ENCODE peak calls at places on chromosomes 2 and 18, in ten cellular contexts. One of them, this sample, is unnamed.

GRCh38 chr2:150677561-150677960 is 190.1 kb upstream of the RND3 start:
- DNase-seq in colonic mucosa: no peak
- DNase-seq in Panc1: no peak
- DNase-seq in uterus: no peak
- DNase-seq in CD8-positive, alpha-beta T cell: no peak
- DNase-seq in endothelial cell: no peak
- DNase-seq in H1: no peak
- DNase-seq in PC-3: no peak
- DNase-seq in fibroblast of the aortic adventitia: no peak
- DNase-seq in RWPE1: no peak
- DNase-seq in this sample: no peak

GRCh38 chr2:112137516-112138142 is 556 bp upstream of the FBLN7 start:
- DNase-seq in RWPE1: peak; percentile 16
- DNase-seq in uterus: no peak
- DNase-seq in H1: no peak
- DNase-seq in fibroblast of the aortic adventitia: peak; percentile 17
- DNase-seq in endothelial cell: no peak
- DNase-seq in colonic mucosa: no peak
- DNase-seq in Panc1: no peak
- DNase-seq in CD8-positive, alpha-beta T cell: no peak
- DNase-seq in PC-3: peak; percentile 21
- DNase-seq in this sample: no peak

GRCh38 chr2:54308186-54308585 is 52.2 kb upstream of the TSPYL6 start:
- DNase-seq in endothelial cell: no peak
- DNase-seq in uterus: no peak
- DNase-seq in RWPE1: no peak
- DNase-seq in fibroblast of the aortic adventitia: no peak
- DNase-seq in Panc1: no peak
- DNase-seq in CD8-positive, alpha-beta T cell: no peak
- DNase-seq in H1: no peak
- DNase-seq in PC-3: no peak
- DNase-seq in colonic mucosa: no peak
- DNase-seq in this sample: no peak

GRCh38 chr18:45353530-45353929 is 261.7 kb upstream of the SLC14A2 start:
- DNase-seq in Panc1: no peak
- DNase-seq in H1: no peak
- DNase-seq in PC-3: peak; percentile 40
- DNase-seq in uterus: no peak
- DNase-seq in endothelial cell: no peak
- DNase-seq in fibroblast of the aortic adventitia: no peak
- DNase-seq in CD8-positive, alpha-beta T cell: no peak
- DNase-seq in RWPE1: peak; percentile 44
- DNase-seq in colonic mucosa: no peak
- DNase-seq in this sample: no peak

GRCh38 chr2:104945866-104946265 is 92.0 kb downstream of the POU3F3 start:
- DNase-seq in RWPE1: no peak
- DNase-seq in fibroblast of the aortic adventitia: no peak
- DNase-seq in Panc1: no peak
- DNase-seq in H1: no peak
- DNase-seq in uterus: no peak
- DNase-seq in endothelial cell: no peak
- DNase-seq in CD8-positive, alpha-beta T cell: no peak
- DNase-seq in PC-3: peak; percentile 28
- DNase-seq in colonic mucosa: no peak
- DNase-seq in this sample: no peak

GRCh38 chr2:106284255-106284654 is 90.2 kb upstream of the UXS1 start:
- DNase-seq in endothelial cell: no peak
- DNase-seq in RWPE1: no peak
- DNase-seq in H1: no peak
- DNase-seq in Panc1: no peak
- DNase-seq in colonic mucosa: no peak
- DNase-seq in PC-3: no peak
- DNase-seq in CD8-positive, alpha-beta T cell: no peak
- DNase-seq in uterus: no peak
- DNase-seq in fibroblast of the aortic adventitia: no peak
- DNase-seq in this sample: no peak

GRCh38 chr2:238170386-238171071 is 11.8 kb downstream of the ERFE start:
- DNase-seq in H1: no peak
- DNase-seq in colonic mucosa: no peak
- DNase-seq in RWPE1: no peak
- DNase-seq in CD8-positive, alpha-beta T cell: no peak
- DNase-seq in uterus: no peak
- DNase-seq in endothelial cell: no peak
- DNase-seq in PC-3: no peak
- DNase-seq in fibroblast of the aortic adventitia: peak; percentile 22
- DNase-seq in Panc1: no peak
- DNase-seq in this sample: no peak

GRCh38 chr18:12934454-12935071 is 13.2 kb upstream of the SEH1L start:
- DNase-seq in endothelial cell: peak; percentile 83
- DNase-seq in Panc1: peak; percentile 69
- DNase-seq in PC-3: peak; percentile 92
- DNase-seq in RWPE1: peak; percentile 72
- DNase-seq in H1: peak; percentile 82
- DNase-seq in CD8-positive, alpha-beta T cell: peak; percentile 66
- DNase-seq in uterus: peak; percentile 80
- DNase-seq in colonic mucosa: peak; percentile 81
- DNase-seq in fibroblast of the aortic adventitia: peak; percentile 91
- DNase-seq in this sample: peak; percentile 82

GRCh38 chr18:22977847-22978701 is 44.9 kb downstream of the RBBP8 start:
- DNase-seq in Panc1: peak; percentile 43
- DNase-seq in uterus: no peak
- DNase-seq in endothelial cell: no peak
- DNase-seq in CD8-positive, alpha-beta T cell: no peak
- DNase-seq in PC-3: peak; percentile 83
- DNase-seq in fibroblast of the aortic adventitia: peak; percentile 84
- DNase-seq in H1: no peak
- DNase-seq in RWPE1: peak; percentile 62
- DNase-seq in colonic mucosa: no peak
- DNase-seq in this sample: no peak

GRCh38 chr18:69186162-69186561 is 214.5 kb upstream of the DOK6 start:
- DNase-seq in colonic mucosa: no peak
- DNase-seq in uterus: no peak
- DNase-seq in RWPE1: no peak
- DNase-seq in CD8-positive, alpha-beta T cell: no peak
- DNase-seq in PC-3: no peak
- DNase-seq in endothelial cell: no peak
- DNase-seq in H1: no peak
- DNase-seq in fibroblast of the aortic adventitia: no peak
- DNase-seq in Panc1: no peak
- DNase-seq in this sample: no peak

GRCh38 chr2:44925561-44926087 is 15.9 kb upstream of the SIX3 start:
- DNase-seq in RWPE1: no peak
- DNase-seq in fibroblast of the aortic adventitia: no peak
- DNase-seq in endothelial cell: no peak
- DNase-seq in PC-3: no peak
- DNase-seq in H1: no peak
- DNase-seq in CD8-positive, alpha-beta T cell: no peak
- DNase-seq in uterus: no peak
- DNase-seq in colonic mucosa: no peak
- DNase-seq in Panc1: no peak
- DNase-seq in this sample: no peak

GRCh38 chr2:44929680-44930273 is 11.7 kb upstream of the SIX3 start:
- DNase-seq in fibroblast of the aortic adventitia: no peak
- DNase-seq in H1: peak; percentile 79
- DNase-seq in colonic mucosa: no peak
- DNase-seq in Panc1: no peak
- DNase-seq in RWPE1: no peak
- DNase-seq in CD8-positive, alpha-beta T cell: no peak
- DNase-seq in PC-3: no peak
- DNase-seq in endothelial cell: no peak
- DNase-seq in uterus: no peak
- DNase-seq in this sample: no peak

GRCh38 chr2:44928660-44929471 is 12.6 kb upstream of the SIX3 start:
- DNase-seq in endothelial cell: no peak
- DNase-seq in uterus: no peak
- DNase-seq in colonic mucosa: no peak
- DNase-seq in RWPE1: no peak
- DNase-seq in H1: peak; percentile 82
- DNase-seq in Panc1: no peak
- DNase-seq in CD8-positive, alpha-beta T cell: no peak
- DNase-seq in PC-3: no peak
- DNase-seq in fibroblast of the aortic adventitia: no peak
- DNase-seq in this sample: no peak

GRCh38 chr2:44927979-44928659 is 13.4 kb upstream of the SIX3 start:
- DNase-seq in H1: peak; percentile 68
- DNase-seq in Panc1: no peak
- DNase-seq in PC-3: no peak
- DNase-seq in CD8-positive, alpha-beta T cell: no peak
- DNase-seq in colonic mucosa: no peak
- DNase-seq in endothelial cell: peak; percentile 33
- DNase-seq in RWPE1: no peak
- DNase-seq in uterus: no peak
- DNase-seq in fibroblast of the aortic adventitia: no peak
- DNase-seq in this sample: no peak

GRCh38 chr2:44926957-44927356 is 14.5 kb upstream of the SIX3 start:
- DNase-seq in PC-3: no peak
- DNase-seq in H1: no peak
- DNase-seq in Panc1: no peak
- DNase-seq in colonic mucosa: no peak
- DNase-seq in endothelial cell: no peak
- DNase-seq in fibroblast of the aortic adventitia: no peak
- DNase-seq in RWPE1: no peak
- DNase-seq in CD8-positive, alpha-beta T cell: no peak
- DNase-seq in uterus: no peak
- DNase-seq in this sample: no peak
- TF ChIP-seq CTCF in PC-3: no peak
- TF ChIP-seq CTCF in H1: no peak
- TF ChIP-seq CTCF in Panc1: no peak
- TF ChIP-seq CTCF in colonic mucosa: no peak
- TF ChIP-seq CTCF in endothelial cell: no peak
- TF ChIP-seq CTCF in fibroblast of the aortic adventitia: no peak
- TF ChIP-seq CTCF in RWPE1: no peak
- TF ChIP-seq CTCF in CD8-positive, alpha-beta T cell: no peak
- TF ChIP-seq CTCF in uterus: no peak
- TF ChIP-seq CTCF in this sample: no peak

GRCh38 chr2:28391564-28392296 is 928 bp upstream of the FOSL2 start:
- DNase-seq in endothelial cell: peak; percentile 57
- DNase-seq in colonic mucosa: peak; percentile 99
- DNase-seq in fibroblast of the aortic adventitia: peak; percentile 92
- DNase-seq in CD8-positive, alpha-beta T cell: peak; percentile 50
- DNase-seq in Panc1: peak; percentile 69
- DNase-seq in PC-3: peak; percentile 81
- DNase-seq in H1: peak; percentile 69
- DNase-seq in uterus: peak; percentile 96
- DNase-seq in RWPE1: peak; percentile 64
- DNase-seq in this sample: peak; percentile 81

GRCh38 chr2:28392297-28393114 is at the start of gene FOSL2:
- DNase-seq in CD8-positive, alpha-beta T cell: peak; percentile 90
- DNase-seq in RWPE1: peak; percentile 97
- DNase-seq in colonic mucosa: peak; percentile 98
- DNase-seq in endothelial cell: peak; percentile 82
- DNase-seq in fibroblast of the aortic adventitia: peak; percentile 100
- DNase-seq in Panc1: peak; percentile 98
- DNase-seq in PC-3: peak; percentile 99
- DNase-seq in uterus: peak; percentile 98
- DNase-seq in H1: peak; percentile 86
- DNase-seq in this sample: peak; percentile 78

GRCh38 chr2:28390857-28391563 is 1.6 kb upstream of the FOSL2 start:
- DNase-seq in endothelial cell: peak; percentile 67
- DNase-seq in colonic mucosa: peak; percentile 83
- DNase-seq in Panc1: peak; percentile 45
- DNase-seq in H1: peak; percentile 77
- DNase-seq in fibroblast of the aortic adventitia: no peak
- DNase-seq in CD8-positive, alpha-beta T cell: no peak
- DNase-seq in uterus: peak; percentile 85
- DNase-seq in RWPE1: peak; percentile 56
- DNase-seq in PC-3: peak; percentile 60
- DNase-seq in this sample: no peak

GRCh38 chr2:28389399-28390240 is 3.0 kb upstream of the FOSL2 start:
- DNase-seq in RWPE1: no peak
- DNase-seq in colonic mucosa: no peak
- DNase-seq in H1: no peak
- DNase-seq in endothelial cell: no peak
- DNase-seq in Panc1: no peak
- DNase-seq in fibroblast of the aortic adventitia: no peak
- DNase-seq in uterus: no peak
- DNase-seq in PC-3: no peak
- DNase-seq in CD8-positive, alpha-beta T cell: no peak
- DNase-seq in this sample: no peak

GRCh38 chr2:28390241-28390856 is 2.3 kb upstream of the FOSL2 start:
- DNase-seq in uterus: peak; percentile 96
- DNase-seq in fibroblast of the aortic adventitia: peak; percentile 97
- DNase-seq in CD8-positive, alpha-beta T cell: peak; percentile 67
- DNase-seq in colonic mucosa: peak; percentile 89
- DNase-seq in endothelial cell: peak; percentile 46
- DNase-seq in H1: peak; percentile 82
- DNase-seq in PC-3: peak; percentile 76
- DNase-seq in Panc1: peak; percentile 43
- DNase-seq in RWPE1: peak; percentile 79
- DNase-seq in this sample: peak; percentile 80
- TF ChIP-seq CTCF in uterus: peak; percentile 54
- TF ChIP-seq CTCF in fibroblast of the aortic adventitia: peak; percentile 32
- TF ChIP-seq CTCF in CD8-positive, alpha-beta T cell: peak; percentile 16
- TF ChIP-seq CTCF in colonic mucosa: no peak
- TF ChIP-seq CTCF in endothelial cell: no peak
- TF ChIP-seq CTCF in H1: no peak
- TF ChIP-seq CTCF in PC-3: no peak
- TF ChIP-seq CTCF in Panc1: peak; percentile 26
- TF ChIP-seq CTCF in RWPE1: peak; percentile 32
- TF ChIP-seq CTCF in this sample: no peak

GRCh38 chr2:3387644-3388411 is 8.3 kb downstream of the TRAPPC12 start:
- DNase-seq in colonic mucosa: no peak
- DNase-seq in RWPE1: no peak
- DNase-seq in endothelial cell: no peak
- DNase-seq in Panc1: no peak
- DNase-seq in CD8-positive, alpha-beta T cell: no peak
- DNase-seq in PC-3: no peak
- DNase-seq in fibroblast of the aortic adventitia: no peak
- DNase-seq in uterus: no peak
- DNase-seq in H1: no peak
- DNase-seq in this sample: no peak
- TF ChIP-seq CTCF in colonic mucosa: no peak
- TF ChIP-seq CTCF in RWPE1: no peak
- TF ChIP-seq CTCF in endothelial cell: no peak
- TF ChIP-seq CTCF in Panc1: no peak
- TF ChIP-seq CTCF in CD8-positive, alpha-beta T cell: no peak
- TF ChIP-seq CTCF in PC-3: no peak
- TF ChIP-seq CTCF in fibroblast of the aortic adventitia: no peak
- TF ChIP-seq CTCF in uterus: no peak
- TF ChIP-seq CTCF in H1: no peak
- TF ChIP-seq CTCF in this sample: no peak

DNA sequence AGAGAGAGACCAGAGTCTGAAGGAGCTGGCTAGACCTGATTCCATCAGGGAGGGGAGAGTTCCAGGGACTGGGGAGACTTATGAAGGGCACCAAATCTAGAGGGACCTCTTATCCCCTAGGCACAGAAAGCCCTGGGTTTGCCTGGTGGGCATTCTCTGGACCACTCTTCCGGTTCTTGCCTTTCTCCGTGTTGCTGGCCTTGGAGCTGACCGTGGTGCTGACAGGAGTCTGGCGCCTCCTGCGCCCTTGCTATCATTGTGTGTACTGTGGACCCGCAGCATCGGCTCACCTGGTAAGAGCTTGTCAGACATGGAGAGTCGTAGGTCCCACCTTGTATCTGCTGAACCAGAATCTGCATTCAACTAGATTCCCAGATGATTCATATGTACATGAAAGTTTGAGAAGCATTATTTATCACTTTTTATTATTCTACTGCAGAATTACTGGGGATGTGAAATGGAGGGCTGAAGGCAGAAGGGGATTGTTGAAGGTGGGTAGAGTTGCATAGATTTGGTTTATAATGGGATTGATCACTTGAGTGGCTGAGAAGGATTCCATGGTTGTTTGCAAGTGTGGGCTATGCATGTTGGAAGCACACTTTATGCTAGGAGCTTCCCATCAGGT is 4.3 kb upstream of the TRPM8 start:
- DNase-seq in CD8-positive, alpha-beta T cell: no peak
- DNase-seq in colonic mucosa: peak; percentile 22
- DNase-seq in H1: peak; percentile 86
- DNase-seq in Panc1: no peak
- DNase-seq in PC-3: peak; percentile 48
- DNase-seq in uterus: no peak
- DNase-seq in RWPE1: peak; percentile 53
- DNase-seq in fibroblast of the aortic adventitia: peak; percentile 37
- DNase-seq in endothelial cell: peak; percentile 78
- DNase-seq in this sample: no peak
- TF ChIP-seq CTCF in CD8-positive, alpha-beta T cell: no peak
- TF ChIP-seq CTCF in colonic mucosa: no peak
- TF ChIP-seq CTCF in H1: no peak
- TF ChIP-seq CTCF in Panc1: no peak
- TF ChIP-seq CTCF in PC-3: no peak
- TF ChIP-seq CTCF in uterus: no peak
- TF ChIP-seq CTCF in RWPE1: no peak
- TF ChIP-seq CTCF in fibroblast of the aortic adventitia: no peak
- TF ChIP-seq CTCF in endothelial cell: no peak
- TF ChIP-seq CTCF in this sample: no peak